ENCODE peak calls at places on chromosomes 4 and X, in eight cellular contexts. J, L, E, G, A, Y, R and N are unnamed samples.

GRCh38 chr4:137545461-137545861 is 13.2 kb upstream of the PCDH18 start:
- DNase-seq in J (peak; percentile 67), L (peak; percentile 63), E (no peak), G (no peak), A (no peak), Y (peak; percentile 62), R (no peak), N (no peak)

GRCh38 chrX:41333744-41333993 is 293 bp upstream of the DDX3X start:
- DNase-seq in J (peak; percentile 89), L (peak; percentile 92), E (no peak), G (peak; percentile 82), A (peak; percentile 82), Y (no peak), R (no peak), N (no peak)

GRCh38 chrX:120534413-120535205 is 26.2 kb downstream of the CUL4B start:
- DNase-seq in J (no peak), L (no peak), E (no peak), G (no peak), A (no peak), Y (no peak), R (no peak), N (no peak)

GRCh38 chrX:56994375-56995270 is 718 bp downstream of the SPIN3 start:
- DNase-seq in J (no peak), L (no peak), E (no peak), G (peak; percentile 13), A (no peak), Y (no peak), R (no peak), N (no peak)

GRCh38 chrX:112614640-112615039 is 65.1 kb downstream of the LHFPL1 start:
- DNase-seq in J (no peak), L (peak; percentile 1), E (no peak), G (no peak), A (peak; percentile 0), Y (no peak), R (peak; percentile 80), N (no peak)

GRCh38 chr4:148790691-148791090 is 348.5 kb upstream of the NR3C2 start:
- DNase-seq in J (no peak), L (peak; percentile 49), E (no peak), G (no peak), A (no peak), Y (no peak), R (no peak), N (no peak)

GRCh38 chr4:177879851-177880250 is 437.6 kb upstream of the AGA start:
- DNase-seq in J (no peak), L (no peak), E (no peak), G (no peak), A (no peak), Y (no peak), R (peak; percentile 59), N (no peak)

GRCh38 chr4:8351931-8352367 is 82.4 kb downstream of the HTRA3 start:
- DNase-seq in J (peak; percentile 65), L (peak; percentile 32), E (no peak), G (no peak), A (no peak), Y (peak; percentile 65), R (no peak), N (no peak)

GRCh38 chr4:157978680-157979361 is 194.0 kb downstream of the GASK1B start:
- DNase-seq in J (peak; percentile 78), L (peak; percentile 75), E (peak; percentile 27), G (peak; percentile 14), A (peak; percentile 67), Y (no peak), R (peak; percentile 45), N (peak; percentile 84)

GRCh38 chrX:124555036-124555595 is 208.8 kb downstream of the SH2D1A start:
- DNase-seq in J (no peak), L (peak; percentile 0), E (no peak), G (no peak), A (no peak), Y (no peak), R (no peak), N (no peak)

GRCh38 chrX:74383611-74384010 is 37.7 kb upstream of the SLC16A2 start:
- DNase-seq in J (peak; percentile 24), L (peak; percentile 62), E (peak; percentile 18), G (no peak), A (peak; percentile 3), Y (no peak), R (peak; percentile 57), N (no peak)

DNA sequence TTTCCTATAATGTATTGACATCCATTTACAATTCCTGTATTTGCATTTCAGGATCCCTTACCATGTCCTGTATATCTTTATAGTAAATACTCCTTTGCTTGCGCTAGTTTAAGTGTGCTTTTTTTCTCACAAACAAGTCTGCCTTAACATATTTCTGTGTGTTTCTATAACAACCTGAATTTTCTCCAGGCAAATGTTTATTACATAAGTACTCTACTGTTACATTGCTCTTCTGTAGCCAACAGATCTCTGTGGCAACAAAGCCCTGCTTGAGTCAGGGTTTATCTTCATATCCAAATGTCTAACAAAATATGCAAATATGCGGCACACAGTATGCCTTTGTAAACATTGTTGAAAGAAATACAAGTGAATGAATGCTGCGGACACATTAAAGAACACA is 625.5 kb downstream of the TLL1 start:
- DNase-seq in J (no peak), L (peak; percentile 18), E (no peak), G (no peak), A (no peak), Y (no peak), R (no peak), N (no peak)
- H3K9me3 ChIP-seq in J (no peaks in the 10 kb centered on the region), L (no peaks in the 10 kb centered on the region), E (no peaks in the 10 kb centered on the region), G (no peaks in the 10 kb centered on the region), A (no peaks in the 10 kb centered on the region), Y (no peaks in the 10 kb centered on the region), R (no peaks in the 10 kb centered on the region), N (no peaks in the 10 kb centered on the region)

DNA sequence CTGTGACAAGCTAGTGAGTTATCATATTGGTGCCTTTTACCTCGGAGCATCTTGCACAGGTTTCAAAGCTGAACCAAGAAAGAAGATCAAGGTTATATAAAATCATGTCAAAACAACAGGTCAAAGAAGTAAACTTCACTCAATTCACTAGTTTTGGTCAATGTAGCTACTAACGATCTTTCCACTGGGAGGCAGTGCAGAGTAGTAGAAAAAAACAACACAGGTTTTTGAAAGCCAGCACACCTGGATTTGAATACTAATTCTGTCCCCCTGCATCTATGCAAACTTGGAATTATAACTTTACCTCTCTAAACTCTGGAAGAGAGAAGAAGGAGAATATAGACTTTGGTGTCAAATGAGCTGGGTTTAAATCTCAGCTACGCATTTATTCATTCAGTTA is 266.1 kb downstream of the GRIA3 start:
- DNase-seq in J (no peak), L (peak; percentile 3), E (no peak), G (no peak), A (peak; percentile 0), Y (no peak), R (no peak), N (no peak)
- H3K4me1 ChIP-seq in J (no peaks in the 10 kb centered on the region), L (no peaks in the 10 kb centered on the region), E (no peaks in the 10 kb centered on the region), G (no peaks in the 10 kb centered on the region), A (no peaks in the 10 kb centered on the region), Y (no peaks in the 10 kb centered on the region), R (no peaks in the 10 kb centered on the region), N (no peaks in the 10 kb centered on the region)

DNA sequence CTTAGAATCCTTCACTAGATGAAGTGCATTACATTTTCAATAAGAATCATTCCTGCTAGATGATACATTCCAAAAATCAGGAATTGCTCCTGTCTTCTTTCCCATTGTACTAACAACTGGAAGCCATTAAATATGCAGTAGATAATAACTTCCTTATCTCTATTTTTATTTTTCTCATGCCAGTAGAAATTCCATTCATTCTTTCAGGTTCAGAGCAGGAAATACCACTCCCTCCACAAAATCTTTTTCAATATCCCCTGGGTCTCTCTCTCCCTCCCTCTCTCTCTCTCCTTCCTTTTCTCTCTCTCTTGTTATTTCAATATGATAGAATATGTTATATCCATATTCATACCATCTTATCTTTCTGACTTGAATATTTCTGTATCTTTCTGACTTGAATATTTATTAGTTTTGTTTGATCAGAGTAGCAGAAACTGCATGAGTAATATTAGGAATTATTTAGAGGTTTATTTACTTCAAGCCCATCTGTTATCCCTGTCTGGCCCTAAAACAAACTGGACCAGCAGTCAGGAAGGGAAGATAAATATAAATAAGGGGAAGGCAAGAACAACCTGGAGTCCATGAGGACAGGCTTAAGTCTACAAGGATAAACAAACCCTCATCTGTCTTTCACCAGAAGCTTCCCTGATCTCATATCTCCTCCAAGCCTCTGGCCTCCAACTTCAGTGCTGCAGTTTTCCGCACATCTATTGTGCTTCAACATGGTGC is 525.1 kb downstream of the CENPC start:
- DNase-seq in J (no peak), L (no peak), E (no peak), G (no peak), A (no peak), Y (no peak), R (no peak), N (no peak)
- H3K27me3 ChIP-seq in J (no peaks in the 10 kb centered on the region), L (no peaks in the 10 kb centered on the region), E (no peaks in the 10 kb centered on the region), G (no peaks in the 10 kb centered on the region), A (no peaks in the 10 kb centered on the region), Y (no peaks in the 10 kb centered on the region), R (no peaks in the 10 kb centered on the region), N (no peaks in the 10 kb centered on the region)

GRCh38 chr4:15744016-15744415 is 34.1 kb upstream of the CD38 start:
- DNase-seq in J (no peak), L (no peak), E (no peak), G (no peak), A (no peak), Y (no peak), R (no peak), N (no peak)
- H3K9me3 ChIP-seq in J (no peaks in the 10 kb centered on the region), L (no peaks in the 10 kb centered on the region), E (no peaks in the 10 kb centered on the region), G (peaks cover 7% of the 10 kb centered on the region), A (peaks cover 3% of the 10 kb centered on the region), Y (no peaks in the 10 kb centered on the region), R (no peaks in the 10 kb centered on the region), N (peaks cover 1% of the 10 kb centered on the region)

GRCh38 chr4:168648494-168648893 is 151.6 kb downstream of the PALLD start:
- DNase-seq in J (no peak), L (no peak), E (no peak), G (no peak), A (no peak), Y (no peak), R (no peak), N (no peak)
- H3K4me1 ChIP-seq in J (no peaks in the 10 kb centered on the region), L (no peaks in the 10 kb centered on the region), E (no peaks in the 10 kb centered on the region), G (peaks cover 19% of the 10 kb centered on the region), A (peaks cover 16% of the 10 kb centered on the region), Y (no peaks in the 10 kb centered on the region), R (peaks cover 2% of the 10 kb centered on the region), N (peaks cover 5% of the 10 kb centered on the region)

DNA sequence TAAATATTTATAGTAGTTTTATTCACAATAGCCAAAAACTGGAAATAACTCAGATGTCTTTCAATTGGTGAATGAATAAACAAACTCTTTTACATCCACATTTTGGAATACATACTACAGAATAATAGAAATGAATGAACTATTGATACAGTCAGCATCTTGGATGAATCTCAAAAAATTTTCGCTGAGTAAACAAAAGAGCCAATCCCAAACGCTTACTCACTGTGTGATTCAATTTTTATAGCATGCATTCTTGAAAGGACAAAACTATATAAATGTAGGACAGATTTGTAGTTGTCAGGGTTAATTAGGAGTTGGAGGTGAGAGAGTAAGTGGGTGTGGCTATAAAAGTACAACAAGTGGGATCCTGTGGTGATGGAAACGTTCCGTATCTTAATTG is 75.0 kb upstream of the HTR2C start:
- DNase-seq in J (no peak), L (peak; percentile 56), E (no peak), G (no peak), A (no peak), Y (no peak), R (no peak), N (no peak)
- H3K27me3 ChIP-seq in J (no peaks in the 10 kb centered on the region), L (no peaks in the 10 kb centered on the region), E (no peaks in the 10 kb centered on the region), G (no peaks in the 10 kb centered on the region), A (no peaks in the 10 kb centered on the region), Y (no peaks in the 10 kb centered on the region), R (no peaks in the 10 kb centered on the region), N (no peaks in the 10 kb centered on the region)